ENCODE peak calls at places on chromosomes 7 and 10, in seven cellular contexts. D, K, G, V, U, N and P are unnamed samples.
A peak's percentile ranks its signal among the peaks of the same experiment; 100 is the strongest.

GRCh38 chr7:129950191-129950940 is 2.4 kb downstream of the UBE2H start:
- DNase-seq in D (no peak), K (peak; percentile 14), G (no peak), V (no peak), U (no peak), N (peak; percentile 45), P (peak; percentile 49)

GRCh38 chr7:74454948-74455804 is 1.5 kb downstream of the GTF2IRD1 start:
- DNase-seq in D (no peak), K (no peak), G (no peak), V (no peak), U (no peak), N (no peak), P (no peak)

GRCh38 chr10:123645016-123645415 is 21.1 kb upstream of the GPR26 start:
- DNase-seq in D (no peak), K (no peak), G (no peak), V (no peak), U (no peak), N (no peak), P (no peak)

GRCh38 chr7:31106303-31107105 is 54.4 kb downstream of the ADCYAP1R1 start:
- DNase-seq in D (no peak), K (no peak), G (no peak), V (no peak), U (no peak), N (no peak), P (no peak)

GRCh38 chr7:143375298-143376034 is 5.7 kb upstream of the ZYX start:
- DNase-seq in D (no peak), K (peak; percentile 55), G (no peak), V (no peak), U (no peak), N (no peak), P (no peak)

GRCh38 chr7:102244601-102245000 is 42.1 kb upstream of the SH2B2 start:
- DNase-seq in D (no peak), K (no peak), G (no peak), V (no peak), U (no peak), N (no peak), P (no peak)

GRCh38 chr10:124092270-124093075 is 925 bp downstream of the CHST15 start:
- DNase-seq in D (peak; percentile 10), K (no peak), G (peak; percentile 72), V (no peak), U (no peak), N (peak; percentile 41), P (peak; percentile 74)

GRCh38 chr10:21488246-21488953 is 37.1 kb downstream of the SKIDA1 start:
- DNase-seq in D (no peak), K (no peak), G (no peak), V (no peak), U (no peak), N (peak; percentile 51), P (peak; percentile 53)

GRCh38 chr7:20269726-20270125 is 52.5 kb upstream of the MACC1 start:
- DNase-seq in D (no peak), K (no peak), G (no peak), V (no peak), U (no peak), N (peak; percentile 68), P (peak; percentile 66)

GRCh38 chr7:91520645-91521044 is 256.4 kb downstream of the FZD1 start:
- DNase-seq in D (no peak), K (no peak), G (no peak), V (no peak), U (no peak), N (no peak), P (no peak)

GRCh38 chr10:15571570-15571969 is 148.2 kb downstream of the ITGA8 start:
- DNase-seq in D (no peak), K (no peak), G (no peak), V (no peak), U (no peak), N (peak; percentile 71), P (peak; percentile 9)

GRCh38 chr10:23096814-23097549 is 1.6 kb downstream of the MSRB2 start:
- DNase-seq in D (no peak), K (peak; percentile 22), G (no peak), V (no peak), U (no peak), N (peak; percentile 43), P (peak; percentile 12)

GRCh38 chr10:100894033-100894432 is 18.7 kb upstream of the SLF2 start:
- DNase-seq in D (no peak), K (no peak), G (no peak), V (no peak), U (no peak), N (no peak), P (no peak)

GRCh38 chr7:29998489-29998888 is 8.9 kb upstream of the SCRN1 start:
- DNase-seq in D (no peak), K (no peak), G (no peak), V (no peak), U (no peak), N (no peak), P (no peak)

GRCh38 chr10:107129013-107129412 is 35.5 kb downstream of the SORCS1 start:
- DNase-seq in D (no peak), K (no peak), G (no peak), V (no peak), U (no peak), N (no peak), P (no peak)

GRCh38 chr7:155268211-155268610 is 29.5 kb upstream of the INSIG1 start:
- DNase-seq in D (no peak), K (no peak), G (no peak), V (no peak), U (no peak), N (no peak), P (no peak)

GRCh38 chr7:132575336-132575986 is 809 bp downstream of the PLXNA4 start:
- DNase-seq in D (no peak), K (no peak), G (peak; percentile 63), V (peak; percentile 42), U (no peak), N (peak; percentile 68), P (peak; percentile 85)

GRCh38 chr7:124077546-124077945 is 44.7 kb upstream of the TMEM229A start:
- DNase-seq in D (no peak), K (no peak), G (no peak), V (no peak), U (no peak), N (no peak), P (no peak)

GRCh38 chr7:13875496-13876074 is 113.9 kb downstream of the ETV1 start:
- DNase-seq in D (no peak), K (no peak), G (no peak), V (no peak), U (no peak), N (no peak), P (no peak)

GRCh38 chr7:91165846-91166230 is 98.4 kb upstream of the FZD1 start:
- DNase-seq in D (no peak), K (no peak), G (no peak), V (no peak), U (no peak), N (no peak), P (peak; percentile 15)

GRCh38 chr10:46556515-46557318 is at the start of gene GPRIN2:
- DNase-seq in D (no peak), K (no peak), G (peak; percentile 52), V (peak; percentile 88), U (no peak), N (no peak), P (no peak)

GRCh38 chr10:60669491-60669890 is 108.8 kb upstream of the CDK1 start:
- DNase-seq in D (no peak), K (no peak), G (no peak), V (no peak), U (no peak), N (no peak), P (no peak)